ENCODE peak calls at places on chromosomes 5 and 9, in six cellular contexts. T is heart left ventricle, Q is A549, P is HCT116, W is adrenal gland, O is tibial nerve. E is an unnamed sample.

GRCh38 chr5:133904641-133905040 is 63.8 kb downstream of the C5orf15 start:
- DNase-seq in Q (no peak), T (no peak), P (no peak), W (no peak), O (no peak), E (no peak)

GRCh38 chr5:113214026-113214425 is 220.8 kb downstream of the TSSK1B start:
- DNase-seq in W (no peak), T (no peak), Q (no peak), P (no peak), O (no peak), E (no peak)

GRCh38 chr9:437066-438015 is 222.7 kb downstream of the DOCK8 start:
- DNase-seq in P (no peak), O (no peak), T (no peak), W (peak), Q (no peak), E (no peak)

GRCh38 chr5:329106-329757 is 7.7 kb downstream of the AHRR start:
- DNase-seq in O (no peak), W (no peak), P (no peak), T (no peak), Q (no peak), E (no peak)

GRCh38 chr9:130143279-130143893 is 28.8 kb upstream of the NCS1 start:
- DNase-seq in T (no peak), W (no peak), O (no peak), P (no peak), Q (no peak), E (no peak)

GRCh38 chr5:170025853-170026252 is 45.6 kb upstream of the INSYN2B start:
- DNase-seq in O (no peak), T (no peak), P (no peak), Q (no peak), W (no peak), E (no peak)

GRCh38 chr9:125634040-125634717 is 72.8 kb downstream of the MAPKAP1 start:
- DNase-seq in Q (no peak), O (no peak), T (no peak), P (no peak), W (no peak), E (no peak)

GRCh38 chr5:132260051-132260450 is 2.6 kb downstream of the PDLIM4 start:
- DNase-seq in W (peak), P (no peak), T (no peak), O (no peak), Q (no peak), E (no peak)

GRCh38 chr9:73154760-73155159 is 3.1 kb downstream of the ANXA1 start:
- DNase-seq in T (no peak), P (no peak), Q (no peak), O (no peak), W (no peak), E (no peak)

GRCh38 chr9:127599550-127599891 is 12.6 kb upstream of the STXBP1 start:
- DNase-seq in P (no peak), T (no peak), O (no peak), Q (no peak), W (no peak), E (no peak)

GRCh38 chr5:31786001-31786757 is 147.2 kb downstream of the PDZD2 start:
- DNase-seq in Q (no peak), W (no peak), O (no peak), P (no peak), T (peak), E (no peak)

GRCh38 chr5:53472720-53473510 is 7.5 kb upstream of the FST start:
- DNase-seq in Q (no peak), T (no peak), O (no peak), W (no peak), P (no peak), E (no peak)

GRCh38 chr5:162139190-162139589 is 71.6 kb downstream of the GABRG2 start:
- DNase-seq in O (no peak), Q (no peak), T (no peak), P (no peak), W (no peak), E (no peak)

GRCh38 chr9:96048116-96048953 is 172.8 kb downstream of the ERCC6L2 start:
- DNase-seq in P (no peak), W (no peak), O (peak), Q (no peak), T (no peak), E (peak)

GRCh38 chr5:45627076-45627656 is 69.0 kb downstream of the HCN1 start:
- DNase-seq in Q (no peak), P (no peak), W (no peak), O (no peak), T (no peak), E (no peak)

GRCh38 chr5:175576096-175576495 is 81.8 kb upstream of the HRH2 start:
- DNase-seq in T (no peak), P (no peak), W (no peak), Q (no peak), O (no peak), E (no peak)

GRCh38 chr9:98520221-98520920 is 188.4 kb downstream of the GABBR2 start:
- DNase-seq in T (no peak), Q (no peak), O (no peak), W (no peak), P (no peak), E (no peak)

GRCh38 chr5:29161897-29162296 is 2031.6 kb upstream of the CDH6 start:
- DNase-seq in W (no peak), P (no peak), Q (no peak), T (no peak), O (no peak), E (no peak)

GRCh38 chr5:11857391-11857790 is 46.9 kb downstream of the CTNND2 start:
- DNase-seq in Q (no peak), O (no peak), P (no peak), T (no peak), W (no peak), E (no peak)

GRCh38 chr9:75108571-75108970 is 20.3 kb downstream of the OSTF1 start:
- DNase-seq in W (peak), P (no peak), O (no peak), Q (no peak), T (peak), E (no peak)

GRCh38 chr5:122008061-122008460 is 46.3 kb downstream of the SRFBP1 start:
- DNase-seq in P (no peak), Q (no peak), W (no peak), T (no peak), O (no peak), E (no peak)

GRCh38 chr5:130400091-130400490 is 495.8 kb downstream of the CHSY3 start:
- DNase-seq in T (no peak), P (no peak), Q (peak), O (no peak), W (no peak), E (no peak)

GRCh38 chr9:117828466-117828865 is 124.3 kb downstream of the TLR4 start:
- DNase-seq in T (no peak), P (no peak), Q (no peak), W (no peak), O (no peak), E (no peak)

GRCh38 chr5:149423287-149424268 is 44.5 kb upstream of the IL17B start:
- DNase-seq in O (no peak), P (no peak), W (peak), Q (no peak), T (peak), E (no peak)

GRCh38 chr9:136621019-136621733 is 41.5 kb upstream of the EGFL7 start:
- DNase-seq in P (no peak), O (no peak), Q (no peak), W (no peak), T (no peak), E (peak)

GRCh38 chr5:150302301-150303069 is at the start of gene ARSI:
- DNase-seq in T (peak), W (peak), O (no peak), Q (peak), P (no peak), E (peak)

GRCh38 chr9:68678430-68678829 is 26.6 kb upstream of the PIP5K1B start:
- DNase-seq in Q (peak), O (no peak), T (no peak), P (peak), W (peak), E (peak)

GRCh38 chr5:167573274-167574127 is 717.9 kb upstream of the WWC1 start:
- DNase-seq in Q (no peak), O (peak), P (no peak), T (no peak), W (peak), E (peak)

GRCh38 chr5:73365990-73366667 is 82.4 kb downstream of the FOXD1 start:
- DNase-seq in W (no peak), O (no peak), T (no peak), P (no peak), Q (no peak), E (no peak)

GRCh38 chr5:50583621-50584020 is 82.8 kb upstream of the PARP8 start:
- DNase-seq in Q (no peak), T (no peak), W (no peak), O (no peak), P (no peak), E (no peak)

GRCh38 chr5:10779592-10779991 is 18.6 kb upstream of the DAP start:
- DNase-seq in Q (no peak), T (no peak), W (no peak), P (no peak), O (no peak), E (no peak)

GRCh38 chr5:10775646-10776045 is 14.6 kb upstream of the DAP start:
- DNase-seq in W (no peak), T (no peak), P (no peak), Q (no peak), O (no peak), E (no peak)
- TF ChIP-seq CTCF in W (no peak), T (no peak), P (peak), Q (no peak), O (no peak), E (no peak)

GRCh38 chr9:112884721-112885120 is 6.0 kb downstream of the SLC46A2 start:
- DNase-seq in O (no peak), Q (no peak), P (no peak), W (no peak), T (no peak), E (no peak)

GRCh38 chr9:112885324-112885723 is 5.4 kb downstream of the SLC46A2 start:
- DNase-seq in T (no peak), W (no peak), P (no peak), Q (no peak), O (no peak), E (no peak)

GRCh38 chr9:112890106-112891081 is at the start of gene SLC46A2:
- DNase-seq in W (peak), Q (no peak), T (peak), O (no peak), P (no peak), E (peak)

GRCh38 chr9:112886351-112886750 is 4.3 kb downstream of the SLC46A2 start:
- DNase-seq in O (no peak), P (no peak), T (no peak), Q (no peak), W (no peak), E (no peak)

DNA sequence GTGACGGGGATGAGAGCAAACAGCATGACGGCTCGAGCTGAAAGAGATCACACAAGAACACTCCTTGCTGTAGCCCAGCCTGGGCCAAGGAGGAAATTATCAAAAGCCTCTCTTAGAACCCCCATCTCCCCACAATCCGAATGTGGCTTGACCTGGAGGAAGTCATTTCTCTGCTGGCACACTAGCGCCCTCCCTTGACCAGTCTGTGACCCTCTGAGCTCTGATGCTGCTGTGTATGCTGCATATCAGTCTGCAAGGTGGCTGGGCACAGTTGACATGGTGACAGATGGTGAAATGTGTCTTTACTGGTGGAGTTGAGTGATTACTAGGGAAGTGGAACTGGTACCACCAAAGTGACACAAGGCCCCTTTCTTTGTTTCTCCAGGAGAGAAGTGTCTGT is 3.3 kb downstream of the SLC46A2 start:
- DNase-seq in O (peak), T (no peak), W (peak), Q (peak), P (no peak), E (no peak)
- TF ChIP-seq CTCF in O (no peak), T (no peak), W (no peak), Q (no peak), P (peak), E (no peak)

DNA sequence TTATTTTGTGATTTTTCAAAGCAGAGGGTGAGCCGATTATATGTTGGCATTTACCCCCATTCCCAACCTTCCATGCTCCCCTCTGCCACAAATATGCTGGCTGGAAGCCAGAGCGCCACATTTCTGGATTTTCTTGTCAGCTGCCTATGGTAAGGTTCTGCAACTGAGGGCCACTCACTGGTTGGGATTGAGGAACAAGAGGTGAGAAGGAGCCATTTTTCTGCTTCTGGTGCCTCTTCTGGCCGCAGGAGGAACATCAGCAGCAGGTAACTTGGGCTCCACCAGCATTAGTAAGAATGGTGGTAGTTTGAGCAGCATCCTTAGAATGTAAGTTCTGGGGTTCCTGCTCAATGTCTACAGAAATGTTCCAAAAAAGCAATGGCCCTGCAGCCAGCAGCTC is 159.5 kb upstream of the MAST4 start:
- DNase-seq in T (no peak), P (peak), O (no peak), W (no peak), Q (peak), E (no peak)
- TF ChIP-seq CTCF in T (peak), P (peak), O (no peak), W (no peak), Q (peak), E (no peak)

DNA sequence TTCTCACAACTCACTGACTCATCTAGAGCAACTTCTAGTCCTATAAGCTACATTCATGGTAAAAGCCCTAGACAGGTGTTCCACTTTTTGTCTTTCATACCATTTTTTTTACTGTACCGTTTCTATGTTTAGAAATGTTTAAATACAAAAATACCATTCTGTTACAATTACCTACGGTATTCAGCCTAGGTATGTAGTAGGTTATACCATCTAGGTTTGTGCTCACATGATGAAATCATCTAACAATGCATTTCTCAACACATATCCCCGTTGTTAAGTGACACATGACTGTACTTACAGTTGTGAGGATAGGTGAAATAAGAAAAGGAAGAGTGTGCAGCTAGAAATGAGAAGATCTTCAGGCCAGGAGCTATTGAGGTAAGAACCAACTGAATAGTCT is 6.2 kb downstream of the CENPK start:
- DNase-seq in T (no peak), W (no peak), Q (no peak), O (no peak), P (no peak), E (no peak)
- TF ChIP-seq CTCF in T (no peak), W (no peak), Q (no peak), O (no peak), P (no peak), E (no peak)

DNA sequence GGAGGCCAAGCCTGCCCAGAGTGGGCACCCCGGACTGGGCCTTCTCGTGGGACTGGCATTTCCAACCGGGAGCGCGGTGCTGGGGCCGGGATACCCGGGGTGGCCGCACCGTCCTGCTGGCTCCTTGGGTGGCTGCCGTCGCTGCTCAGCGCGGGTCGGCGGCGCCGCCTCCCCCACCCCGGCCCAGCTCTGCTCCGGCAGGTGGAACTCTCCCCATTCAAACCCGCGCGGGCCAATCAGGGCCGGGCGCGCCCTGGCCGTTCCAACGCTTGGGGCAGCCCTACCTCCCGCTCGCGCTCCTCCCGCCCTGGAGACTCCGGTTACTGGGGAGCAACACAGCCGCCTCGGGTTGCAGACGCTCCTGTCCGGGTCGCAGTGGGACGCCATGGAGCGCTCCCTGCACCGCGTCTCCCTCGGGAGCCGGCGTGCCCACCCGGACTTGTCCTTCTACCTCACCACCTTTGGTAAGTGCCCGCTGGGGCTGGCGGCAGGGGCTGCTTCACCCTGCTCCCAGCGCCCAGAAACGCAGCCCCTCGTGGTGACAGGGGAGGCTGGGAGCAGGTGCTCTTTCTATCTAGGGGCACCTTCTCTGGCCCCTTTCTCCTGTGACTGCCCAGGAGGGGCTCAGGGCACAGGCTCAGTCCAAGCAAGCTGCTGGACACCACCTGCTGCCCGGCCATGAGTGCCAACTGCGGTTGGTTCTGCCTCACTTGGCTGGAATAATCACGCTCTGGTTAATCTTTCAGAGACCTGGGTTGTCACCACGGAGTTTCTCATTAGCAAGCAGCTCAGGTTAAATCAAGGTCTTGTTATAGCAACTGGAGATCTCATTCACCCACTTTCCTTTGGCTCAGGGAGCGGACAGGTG is at the start of gene RGS3:
- DNase-seq in P (peak), T (peak), O (no peak), Q (peak), W (peak), E (peak)
- TF ChIP-seq CTCF in P (peak), T (no peak), O (no peak), Q (no peak), W (no peak), E (no peak)

DNA sequence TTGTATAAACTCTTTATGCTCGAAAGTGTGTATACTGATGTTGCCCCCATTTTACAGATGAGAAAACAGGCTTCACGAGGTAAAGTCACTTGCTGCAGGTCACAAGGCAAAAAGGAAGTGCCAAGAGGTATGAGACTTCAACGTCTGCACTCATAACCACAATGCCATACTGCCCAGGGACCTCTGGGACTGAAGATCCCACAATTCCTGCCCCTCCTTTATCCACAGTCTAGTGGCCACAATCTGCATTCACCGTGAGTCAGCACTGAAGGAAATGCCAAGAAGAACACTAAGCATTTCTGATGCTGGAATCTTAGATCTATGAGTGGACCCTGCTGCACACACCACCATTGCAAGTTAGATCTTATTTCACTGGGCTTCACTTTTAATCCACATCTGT is 37.3 kb downstream of the MED27 start:
- DNase-seq in Q (peak), P (peak), T (no peak), W (peak), O (no peak), E (no peak)
- TF ChIP-seq CTCF in Q (no peak), P (no peak), T (no peak), W (no peak), O (no peak), E (no peak)

GRCh38 chr9:121720992-121721350 is 69.5 kb downstream of the DAB2IP start:
- DNase-seq in T (no peak), P (no peak), Q (no peak), O (no peak), W (no peak), E (no peak)
- TF ChIP-seq CTCF in T (peak), P (peak), Q (no peak), O (no peak), W (no peak), E (no peak)

DNA sequence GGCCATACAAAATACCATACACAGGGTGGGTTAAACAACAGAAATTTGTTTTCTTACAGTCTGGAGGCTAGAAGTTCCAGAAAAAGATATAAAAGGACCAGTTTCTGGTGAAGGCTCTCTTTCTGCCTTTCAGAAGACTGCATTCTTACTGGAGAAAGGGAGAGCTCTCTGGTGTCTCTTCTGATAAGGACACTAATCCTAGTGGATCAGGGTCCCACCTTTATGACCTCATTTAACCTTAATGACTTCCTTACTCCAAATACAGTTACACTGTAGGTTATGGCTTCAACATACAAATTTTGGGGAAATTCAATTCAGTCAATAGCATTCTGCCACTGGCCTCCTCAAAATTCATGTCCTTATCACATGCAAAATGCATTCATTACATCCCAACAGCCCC is 351.9 kb upstream of the POU5F2 start:
- DNase-seq in W (no peak), Q (no peak), P (no peak), T (no peak), O (no peak), E (no peak)
- TF ChIP-seq CTCF in W (no peak), Q (no peak), P (no peak), T (no peak), O (no peak), E (no peak)

DNA sequence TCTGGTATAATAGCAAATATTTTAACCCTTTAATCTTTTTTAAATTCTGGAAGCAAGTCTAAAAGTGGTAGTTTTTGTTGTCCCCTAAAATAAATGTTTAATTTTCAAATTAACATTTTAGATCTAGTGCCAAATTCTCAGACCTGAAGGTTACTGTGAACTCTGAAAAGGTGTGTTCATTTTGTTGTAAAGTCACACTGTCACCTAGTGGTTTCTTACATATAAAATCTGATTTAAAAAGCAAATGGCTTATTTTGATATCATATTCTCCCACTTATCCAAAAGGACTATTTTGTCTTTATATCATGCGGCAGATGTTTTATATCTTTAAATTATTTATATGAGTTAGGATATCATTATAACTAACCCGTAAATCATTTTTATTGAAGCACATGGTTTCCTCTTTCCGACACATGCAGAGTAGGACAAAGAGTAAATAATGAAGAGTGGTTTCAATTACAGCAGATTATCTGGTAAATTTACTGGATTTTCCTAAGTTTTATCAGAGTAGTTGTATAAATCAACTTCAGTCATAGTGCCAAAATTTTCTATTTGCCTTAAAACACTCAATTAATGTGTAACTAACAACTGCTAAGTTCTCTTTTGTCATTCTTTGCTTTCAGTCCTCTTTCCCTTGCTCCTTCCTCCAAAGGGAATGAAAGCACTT is 189.4 kb downstream of the COX7C start:
- DNase-seq in P (no peak), W (no peak), Q (no peak), O (no peak), T (no peak), E (no peak)
- TF ChIP-seq CTCF in P (no peak), W (no peak), Q (no peak), O (no peak), T (no peak), E (no peak)

E was measured in nephron progenitor cell.